ENCODE peak calls at places on chromosomes 6 and 20, in five cellular contexts. Q, F, N, U and I are unnamed samples.

GRCh38 chr6:138450445-138450844 is 46.4 kb downstream of the HEBP2 start:
- DNase-seq in U (peak; percentile 23), N (no peak), Q (no peak), F (no peak), I (no peak)

GRCh38 chr6:84625510-84625909 is 138.9 kb downstream of the TBX18 start:
- DNase-seq in U (no peak), N (no peak), Q (peak; percentile 38), F (no peak), I (no peak)

GRCh38 chr6:91487729-91488392 is 901.0 kb upstream of the MAP3K7 start:
- DNase-seq in Q (no peak), U (no peak), F (no peak), N (no peak), I (no peak)

GRCh38 chr6:109117346-109118035 is 22.2 kb downstream of the CEP57L1 start:
- DNase-seq in F (no peak), N (no peak), U (peak; percentile 85), Q (no peak), I (no peak)

GRCh38 chr6:35258858-35259193 is 709 bp upstream of the ZNF76 start:
- DNase-seq in U (no peak), Q (peak; percentile 73), N (peak; percentile 37), F (no peak), I (peak; percentile 76)

GRCh38 chr6:159615923-159616322 is 77.1 kb downstream of the SOD2 start:
- DNase-seq in N (no peak), F (no peak), U (no peak), Q (peak; percentile 49), I (no peak)

GRCh38 chr20:47459344-47460073 is 42.2 kb upstream of the NCOA3 start:
- DNase-seq in U (no peak), N (peak; percentile 13), F (no peak), Q (no peak), I (no peak)

GRCh38 chr20:59925894-59926293 is 7.5 kb downstream of the SYCP2 start:
- DNase-seq in F (no peak), N (no peak), U (no peak), Q (no peak), I (no peak)

GRCh38 chr6:73177221-73177944 is 47.9 kb downstream of the KHDC1L start:
- DNase-seq in Q (no peak), F (no peak), N (no peak), U (peak; percentile 33), I (no peak)

GRCh38 chr6:157629220-157629619 is 193.8 kb upstream of the SNX9 start:
- DNase-seq in U (no peak), N (no peak), Q (no peak), F (no peak), I (peak; percentile 18)

GRCh38 chr6:104252276-104252675 is 607.4 kb downstream of the HACE1 start:
- DNase-seq in U (no peak), N (no peak), Q (no peak), F (no peak), I (no peak)

GRCh38 chr6:122714059-122714458 is 65.5 kb upstream of the FABP7 start:
- DNase-seq in U (no peak), N (no peak), F (no peak), Q (no peak), I (no peak)

GRCh38 chr20:33893314-33893713 is 82.2 kb downstream of the CHMP4B start:
- DNase-seq in F (no peak), Q (peak; percentile 81), N (no peak), U (no peak), I (no peak)

GRCh38 chr20:33474963-33475362 is 14.9 kb upstream of the CBFA2T2 start:
- DNase-seq in N (no peak), F (no peak), U (no peak), Q (no peak), I (no peak)

GRCh38 chr6:8215631-8216030 is 113.3 kb upstream of the EEF1E1 start:
- DNase-seq in N (no peak), F (no peak), Q (peak; percentile 84), U (no peak), I (no peak)

GRCh38 chr20:52031574-52032303 is 159.8 kb downstream of the ZFP64 start:
- DNase-seq in U (no peak), F (no peak), Q (peak; percentile 71), N (no peak), I (no peak)

GRCh38 chr6:34227656-34228421 is 8.8 kb upstream of the HMGA1 start:
- DNase-seq in Q (no peak), F (peak; percentile 45), N (no peak), U (no peak), I (no peak)

GRCh38 chr6:44679906-44680698 is 292.6 kb downstream of the CDC5L start:
- DNase-seq in U (no peak), N (no peak), Q (no peak), F (no peak), I (no peak)

GRCh38 chr6:109340811-109341210 is 41.5 kb downstream of the CD164 start:
- DNase-seq in Q (no peak), N (no peak), U (no peak), F (no peak), I (no peak)

GRCh38 chr6:30044630-30045029 is 16.4 kb upstream of the POLR1H start:
- DNase-seq in N (no peak), Q (peak; percentile 68), U (no peak), F (no peak), I (no peak)

GRCh38 chr20:58461899-58462298 is 53.3 kb downstream of the APCDD1L start:
- DNase-seq in U (no peak), N (no peak), F (no peak), Q (no peak), I (no peak)

GRCh38 chr6:137217801-137218472 is 1.2 kb downstream of the IFNGR1 start:
- DNase-seq in Q (peak; percentile 58), N (peak; percentile 29), F (peak; percentile 59), U (no peak), I (no peak)

GRCh38 chr6:18216411-18216810 is 47.9 kb downstream of the DEK start:
- DNase-seq in N (no peak), F (no peak), U (no peak), Q (no peak), I (no peak)

GRCh38 chr6:48615041-48615440 is 504.0 kb upstream of the PTCHD4 start:
- DNase-seq in Q (peak; percentile 47), N (no peak), U (no peak), F (no peak), I (no peak)

GRCh38 chr6:41571066-41571780 is 25.0 kb downstream of the FOXP4 start:
- DNase-seq in U (no peak), Q (peak; percentile 27), N (no peak), F (no peak), I (no peak)

GRCh38 chr6:35142578-35142977 is 1.4 kb upstream of the TCP11 start:
- DNase-seq in N (no peak), U (no peak), Q (peak; percentile 68), F (no peak), I (no peak)

GRCh38 chr6:141261016-141261671 is 871.6 kb upstream of the GJE1 start:
- DNase-seq in U (no peak), F (no peak), N (no peak), Q (no peak), I (no peak)

GRCh38 chr20:8568068-8568467 is 436.0 kb downstream of the PLCB1 start:
- DNase-seq in Q (peak; percentile 38), F (no peak), U (no peak), N (no peak), I (no peak)
- TF ChIP-seq CTCF in Q (no peak), F (no peak), U (no peak), N (no peak), I (no peak)

GRCh38 chr6:128520436-128521301 is at the start of gene PTPRK:
- DNase-seq in N (peak; percentile 97), F (peak; percentile 96), Q (peak; percentile 98), U (no peak), I (peak; percentile 97)
- TF ChIP-seq CTCF in N (peak; percentile 95), F (peak; percentile 75), Q (peak; percentile 2), U (peak; percentile 29), I (peak; percentile 71)

GRCh38 chr6:128063850-128064539 is 163.1 kb upstream of the THEMIS start:
- DNase-seq in F (no peak), N (no peak), U (no peak), Q (no peak), I (no peak)
- TF ChIP-seq CTCF in F (no peak), N (no peak), U (no peak), Q (no peak), I (no peak)

GRCh38 chr20:63295422-63295821 is 2.4 kb downstream of the COL20A1 start:
- DNase-seq in F (no peak), N (no peak), Q (no peak), U (no peak), I (no peak)
- TF ChIP-seq CTCF in F (no peak), N (no peak), Q (no peak), U (no peak), I (no peak)

GRCh38 chr6:75201901-75202672 is 3.8 kb downstream of the COL12A1 start:
- DNase-seq in N (peak; percentile 38), Q (no peak), F (peak; percentile 71), U (no peak), I (peak; percentile 80)
- TF ChIP-seq CTCF in N (no peak), Q (no peak), F (no peak), U (no peak), I (no peak)

DNA sequence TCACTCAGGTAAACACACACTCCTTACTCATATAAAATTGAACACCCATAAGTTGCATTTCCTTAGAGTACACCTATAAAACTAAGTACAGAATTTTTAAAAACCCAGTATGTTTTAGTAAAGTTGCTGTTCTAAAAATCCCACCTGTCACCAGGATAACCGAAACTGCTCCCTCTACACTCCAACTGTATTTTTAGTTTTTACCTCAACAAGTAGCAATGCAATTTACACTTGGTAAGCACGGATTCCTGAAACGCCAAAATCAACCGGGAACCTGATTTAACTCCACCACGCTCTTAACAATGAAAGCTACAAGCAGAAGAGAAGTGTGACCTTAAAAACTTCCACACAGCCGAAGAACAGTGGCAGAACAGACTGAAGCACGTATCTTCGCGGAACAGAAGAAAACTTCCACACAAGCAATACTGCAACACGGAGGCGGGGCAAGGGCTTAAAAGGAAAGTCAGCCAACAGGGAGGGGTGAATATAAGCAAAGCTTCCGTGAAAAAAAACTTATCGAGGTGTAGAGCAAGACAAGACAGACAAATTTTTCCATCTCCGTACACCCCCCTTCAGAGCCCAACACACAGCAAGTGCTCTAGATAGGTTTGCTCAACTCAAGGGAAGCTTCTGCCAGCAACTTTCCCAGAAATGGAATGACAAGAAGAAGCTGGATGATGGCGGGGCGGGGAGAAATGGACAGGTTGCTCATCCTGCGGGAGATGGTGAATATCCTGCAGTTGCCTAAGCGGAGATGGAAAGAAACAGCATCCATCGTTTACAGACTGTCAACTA is 1.4 kb downstream of the STAU1 start:
- DNase-seq in N (peak; percentile 77), U (no peak), F (peak; percentile 57), Q (peak; percentile 73), I (peak; percentile 85)
- TF ChIP-seq CTCF in N (no peak), U (no peak), F (no peak), Q (no peak), I (no peak)

GRCh38 chr6:133362813-133363212 is 121.7 kb downstream of the EYA4 start:
- DNase-seq in N (no peak), U (no peak), Q (no peak), F (no peak), I (no peak)

GRCh38 chr6:133369755-133370154 is 128.6 kb downstream of the EYA4 start:
- DNase-seq in U (no peak), N (no peak), F (no peak), Q (no peak), I (no peak)

DNA sequence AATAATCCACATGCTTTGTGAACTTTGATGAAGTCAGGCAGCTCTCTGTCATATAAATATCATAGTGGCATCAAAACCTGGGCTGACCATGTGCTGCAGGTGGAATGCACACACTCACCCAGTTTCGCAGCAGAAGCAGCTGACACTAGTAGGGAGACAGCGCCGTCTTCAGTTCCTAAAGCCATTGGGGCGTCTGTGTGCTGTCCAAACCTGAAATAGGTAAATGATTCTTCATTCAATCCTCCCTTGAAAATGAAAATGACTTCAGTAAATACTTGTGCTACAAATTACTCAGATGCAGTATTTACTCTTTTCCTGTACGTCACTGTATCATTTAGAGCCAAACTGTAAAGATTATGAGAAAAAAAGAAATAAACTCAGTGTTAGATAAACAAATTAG is 127.5 kb downstream of the EYA4 start:
- DNase-seq in U (no peak), Q (no peak), N (no peak), F (peak; percentile 81), I (no peak)
- TF ChIP-seq CTCF in U (no peak), Q (no peak), N (no peak), F (peak; percentile 50), I (no peak)